ENCODE peak calls at places on chromosomes 7 and 10, in five cellular contexts. Y is CD4-positive, CD25-positive, alpha-beta regulatory T cell; X is ovary; H is CD8-positive, alpha-beta memory T cell; B is PC-9. C is an unnamed sample. For H3K4me1 and H3K27me3, the result is how much of the 10 kb centered on the place peaks cover.

GRCh38 chr7:128835790-128836641 is 5.8 kb downstream of the FLNC start:
- DNase-seq in Y (no peak), X (no peak), H (no peak), B (no peak), C (no peak)

GRCh38 chr7:44195901-44196300 is 4.9 kb upstream of the YKT6 start:
- DNase-seq in Y (no peak), X (no peak), H (no peak), B (no peak), C (no peak)

GRCh38 chr10:22420787-22421517 is 75.7 kb downstream of the SPAG6 start:
- DNase-seq in Y (peak), X (no peak), H (no peak), B (no peak), C (peak)

GRCh38 chr10:45308707-45309106 is 6.7 kb downstream of the OR13A1 start:
- DNase-seq in Y (peak), X (no peak), H (no peak), B (no peak), C (no peak)

GRCh38 chr10:132974886-132975881 is 32.8 kb upstream of the CFAP46 start:
- DNase-seq in Y (no peak), X (no peak), H (no peak), B (no peak), C (no peak)

GRCh38 chr7:21898265-21898930 is 47.3 kb downstream of the CDCA7L start:
- DNase-seq in Y (peak), X (no peak), H (no peak), B (no peak), C (peak)

GRCh38 chr10:86556532-86556931 is 34.9 kb upstream of the WAPL start:
- DNase-seq in Y (no peak), X (no peak), H (no peak), B (peak), C (no peak)

GRCh38 chr10:119541459-119542356 is 811 bp downstream of the RGS10 start:
- DNase-seq in Y (peak), X (no peak), H (peak), B (peak), C (peak)

GRCh38 chr7:15914611-15915010 is 228.1 kb upstream of the MEOX2 start:
- DNase-seq in Y (no peak), X (no peak), H (no peak), B (no peak), C (no peak)

GRCh38 chr10:133465191-133465949 is 11.6 kb downstream of the SCART1 start:
- DNase-seq in Y (no peak), X (no peak), H (no peak), B (no peak), C (no peak)

GRCh38 chr7:85806321-85806720 is 619.5 kb upstream of the SEMA3D start:
- DNase-seq in Y (no peak), X (no peak), H (no peak), B (no peak), C (no peak)

GRCh38 chr7:50723888-50724287 is 58.8 kb downstream of the GRB10 start:
- DNase-seq in Y (no peak), X (no peak), H (no peak), B (no peak), C (no peak)

GRCh38 chr10:53598914-53599313 is 826.3 kb upstream of the MBL2 start:
- DNase-seq in Y (no peak), X (no peak), H (no peak), B (peak), C (no peak)

GRCh38 chr10:113423877-113424276 is 129.0 kb upstream of the HABP2 start:
- DNase-seq in Y (no peak), X (no peak), H (no peak), B (no peak), C (no peak)

GRCh38 chr7:116948934-116949333 is 4.4 kb upstream of the ST7 start:
- DNase-seq in Y (no peak), X (no peak), H (no peak), B (no peak), C (no peak)

GRCh38 chr10:15325243-15326002 is 45.7 kb downstream of the FAM171A1 start:
- DNase-seq in Y (peak), X (no peak), H (no peak), B (no peak), C (no peak)

GRCh38 chr10:62422068-62422590 is 48.0 kb downstream of the ZNF365 start:
- DNase-seq in Y (no peak), X (no peak), H (no peak), B (no peak), C (no peak)

GRCh38 chr7:135710417-135711138 is 17.4 kb downstream of the SLC13A4 start:
- DNase-seq in Y (peak), X (no peak), H (no peak), B (no peak), C (no peak)

GRCh38 chr7:113790025-113790424 is 128.8 kb downstream of the PPP1R3A start:
- DNase-seq in Y (no peak), X (no peak), H (no peak), B (no peak), C (no peak)

GRCh38 chr10:102621418-102622325 is 22.6 kb upstream of the TRIM8 start:
- DNase-seq in Y (peak), X (no peak), H (no peak), B (no peak), C (no peak)

GRCh38 chr10:30542001-30542861 is 87.3 kb downstream of the LYZL2 start:
- DNase-seq in Y (no peak), X (peak), H (no peak), B (no peak), C (no peak)

GRCh38 chr7:3520206-3520605 is 219.2 kb downstream of the SDK1 start:
- DNase-seq in Y (no peak), X (no peak), H (no peak), B (no peak), C (no peak)

GRCh38 chr7:140003913-140004382 is 58.8 kb downstream of the PARP12 start:
- DNase-seq in Y (peak), X (no peak), H (no peak), B (peak), C (peak)

GRCh38 chr10:83819609-83820008 is 319.7 kb upstream of the GHITM start:
- DNase-seq in Y (no peak), X (no peak), H (no peak), B (no peak), C (no peak)

GRCh38 chr7:282621-283020 is 7.3 kb upstream of the FOXL3 start:
- DNase-seq in Y (no peak), X (no peak), H (no peak), B (no peak), C (no peak)

GRCh38 chr10:69348824-69349541 is 67.7 kb downstream of the TACR2 start:
- DNase-seq in Y (peak), X (no peak), H (no peak), B (peak), C (no peak)

GRCh38 chr10:27746364-27747095 is 911 bp upstream of the MKX start:
- DNase-seq in Y (peak), X (no peak), H (no peak), B (no peak), C (peak)

GRCh38 chr7:29146082-29146706 is at the start of gene CPVL:
- DNase-seq in Y (no peak), X (peak), H (no peak), B (no peak), C (no peak)

GRCh38 chr10:78997635-78998618 is 70.8 kb upstream of the ZMIZ1 start:
- DNase-seq in Y (no peak), X (no peak), H (no peak), B (peak), C (no peak)

GRCh38 chr10:29119374-29119773 is 169.5 kb upstream of the LYZL1 start:
- DNase-seq in Y (peak), X (peak), H (no peak), B (peak), C (no peak)

GRCh38 chr10:72254891-72255568 is 18.7 kb upstream of the DDIT4 start:
- DNase-seq in Y (peak), X (peak), H (no peak), B (peak), C (no peak)
- H3K4me3 ChIP-seq in Y (no peak), X (no peak), H (peak), B (no peak), C (peak)

DNA sequence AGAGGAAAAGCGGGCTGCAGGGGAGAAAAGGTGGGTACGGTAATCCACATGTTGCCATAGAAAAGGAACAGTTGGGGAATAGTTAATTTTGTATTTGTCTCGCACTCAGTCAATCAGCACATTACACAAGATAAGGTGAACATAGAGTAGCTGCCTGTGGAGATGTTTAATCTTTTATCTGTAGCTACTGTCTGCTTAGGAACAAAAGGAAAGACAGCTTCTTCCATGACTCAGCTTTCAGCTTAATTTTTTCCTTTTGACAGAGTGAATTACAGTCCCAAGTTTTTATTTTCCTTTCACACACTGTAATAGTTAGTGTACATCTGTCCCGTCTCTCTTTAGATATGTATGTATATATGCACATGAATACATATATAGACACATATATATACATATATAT is 39.3 kb upstream of the PODXL start:
- DNase-seq in Y (no peak), X (no peak), H (no peak), B (no peak), C (no peak)
- H3K4me1 ChIP-seq in Y (under half), X (under half), H (under half), B (under half), C (under half)

GRCh38 chr7:64174328-64174727 is 32.7 kb upstream of the ZNF735 start:
- DNase-seq in Y (no peak), X (no peak), H (no peak), B (no peak), C (no peak)

DNA sequence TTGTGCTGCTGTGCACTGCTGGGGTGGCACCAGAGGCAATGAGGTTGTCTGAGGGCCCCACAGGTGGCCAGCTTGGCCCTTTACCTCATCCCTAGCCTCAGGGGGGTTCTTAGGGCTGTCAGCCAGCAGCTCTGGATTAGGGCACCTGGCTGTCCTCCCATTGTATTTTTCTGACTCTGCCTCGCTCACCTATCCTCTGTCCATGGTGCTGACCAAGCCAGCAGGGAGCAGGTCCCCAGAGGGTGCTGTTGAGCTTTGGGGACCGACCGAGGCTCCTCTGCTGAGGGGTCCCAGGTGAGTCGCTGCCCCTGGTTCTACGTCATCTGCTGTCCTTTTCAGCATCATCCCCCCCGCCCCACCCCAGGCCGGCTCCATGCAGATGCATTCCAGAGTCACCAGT is 32.1 kb upstream of the ZNF735 start:
- DNase-seq in Y (no peak), X (no peak), H (no peak), B (peak), C (no peak)
- H3K27me3 ChIP-seq in Y (under half), X (under half), H (under half), B (under half), C (under half)

GRCh38 chr7:6446977-6447588 is 671 bp downstream of the DAGLB start:
- DNase-seq in Y (peak), X (peak), H (peak), B (peak), C (peak)

GRCh38 chr7:6451224-6451705 is 3.5 kb upstream of the DAGLB start:
- DNase-seq in Y (no peak), X (no peak), H (no peak), B (no peak), C (no peak)

GRCh38 chr7:6444516-6445269 is 3.1 kb downstream of the DAGLB start:
- DNase-seq in Y (no peak), X (no peak), H (no peak), B (no peak), C (no peak)

GRCh38 chr7:6448943-6449543 is 1.3 kb upstream of the DAGLB start:
- DNase-seq in Y (peak), X (no peak), H (no peak), B (no peak), C (no peak)

DNA sequence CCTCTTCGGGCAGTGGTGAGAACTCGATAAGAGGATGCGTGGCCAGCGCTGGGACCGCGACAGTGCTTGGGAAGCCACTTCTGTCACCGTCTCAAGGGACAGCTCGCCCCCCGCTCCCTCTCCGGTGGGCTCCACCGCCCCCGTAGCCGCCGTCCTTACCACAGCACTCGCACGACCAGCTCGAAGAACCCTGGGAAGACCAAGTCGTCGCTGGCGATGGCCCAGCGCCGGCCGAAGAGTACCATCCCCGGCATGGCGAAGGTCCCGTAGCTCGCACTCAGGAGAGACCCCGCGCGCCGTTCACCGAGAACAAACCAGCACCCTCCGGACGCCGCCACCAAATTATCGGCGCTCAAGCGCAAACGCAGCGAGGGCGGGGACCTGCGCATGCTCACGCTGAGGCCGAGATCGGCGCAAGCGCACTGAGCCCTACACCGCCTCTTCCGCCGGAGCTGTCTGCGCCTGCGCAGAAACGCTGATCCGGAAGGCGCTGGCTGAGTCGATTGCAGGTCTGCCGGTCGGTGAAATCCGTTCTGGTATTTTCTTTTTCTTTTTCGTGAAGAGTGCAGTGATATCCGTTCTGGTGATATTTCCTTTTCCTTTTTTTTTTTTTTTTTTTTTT is at the start of gene DAGLB:
- DNase-seq in Y (peak), X (peak), H (peak), B (peak), C (peak)
- H3K4me3 ChIP-seq in Y (peak), X (peak), H (peak), B (peak), C (peak)

GRCh38 chr7:150936018-150936417 is 42.1 kb downstream of the KCNH2 start:
- DNase-seq in Y (no peak), X (no peak), H (no peak), B (no peak), C (no peak)

GRCh38 chr7:150939052-150939810 is 38.9 kb downstream of the KCNH2 start:
- DNase-seq in Y (no peak), X (no peak), H (no peak), B (no peak), C (no peak)

GRCh38 chr7:150940446-150941102 is 37.5 kb downstream of the KCNH2 start:
- DNase-seq in Y (no peak), X (no peak), H (no peak), B (no peak), C (no peak)

GRCh38 chr7:150937848-150938561 is 40.1 kb downstream of the KCNH2 start:
- DNase-seq in Y (peak), X (peak), H (no peak), B (peak), C (peak)

GRCh38 chr7:150938566-150938965 is 39.6 kb downstream of the KCNH2 start:
- DNase-seq in Y (no peak), X (no peak), H (no peak), B (no peak), C (no peak)
- H3K4me1 ChIP-seq in Y (under half), X (under half), H (under half), B (under half), C (under half)

GRCh38 chr10:90912176-90912575 is 8.7 kb downstream of the ANKRD1 start:
- DNase-seq in Y (no peak), X (no peak), H (no peak), B (no peak), C (no peak)
- H3K27me3 ChIP-seq in Y (under half), X (under half), H (under half), B (under half), C (under half)

GRCh38 chr7:13981070-13981469 is 8.4 kb downstream of the ETV1 start:
- DNase-seq in Y (no peak), X (no peak), H (no peak), B (peak), C (no peak)

GRCh38 chr7:13986208-13986607 is 3.3 kb downstream of the ETV1 start:
- DNase-seq in Y (no peak), X (no peak), H (no peak), B (no peak), C (no peak)

GRCh38 chr7:13984831-13985685 is 4.4 kb downstream of the ETV1 start:
- DNase-seq in Y (no peak), X (no peak), H (no peak), B (no peak), C (no peak)

GRCh38 chr7:13980474-13980873 is 9.0 kb downstream of the ETV1 start:
- DNase-seq in Y (no peak), X (no peak), H (no peak), B (no peak), C (no peak)

GRCh38 chr7:13982940-13983677 is 6.4 kb downstream of the ETV1 start:
- DNase-seq in Y (no peak), X (no peak), H (no peak), B (no peak), C (no peak)
- H3K4me3 ChIP-seq in Y (no peak), X (no peak), H (no peak), B (no peak), C (no peak)

DNA sequence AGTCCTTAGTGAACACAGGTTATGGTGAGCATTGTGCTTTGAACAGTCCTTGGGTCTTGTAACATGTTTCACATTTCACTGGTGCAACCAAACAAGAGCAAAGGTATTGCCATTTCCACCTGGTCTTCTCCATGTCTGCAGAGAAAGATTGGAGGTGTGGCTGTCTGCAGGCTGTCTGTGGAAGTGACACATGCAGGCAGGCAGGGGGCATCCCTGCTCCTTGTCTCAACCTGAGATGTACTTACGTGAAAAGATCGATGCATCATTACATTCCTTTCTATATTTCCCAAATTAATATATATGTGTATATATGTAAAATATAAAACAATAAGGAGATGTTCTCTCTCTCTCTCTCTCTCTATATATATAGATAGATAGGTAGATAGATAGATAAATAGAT is 54.3 kb downstream of the LRRC18 start:
- DNase-seq in Y (peak), X (no peak), H (no peak), B (no peak), C (no peak)
- H3K4me1 ChIP-seq in Y (under half), X (under half), H (under half), B (under half), C (under half)

DNA sequence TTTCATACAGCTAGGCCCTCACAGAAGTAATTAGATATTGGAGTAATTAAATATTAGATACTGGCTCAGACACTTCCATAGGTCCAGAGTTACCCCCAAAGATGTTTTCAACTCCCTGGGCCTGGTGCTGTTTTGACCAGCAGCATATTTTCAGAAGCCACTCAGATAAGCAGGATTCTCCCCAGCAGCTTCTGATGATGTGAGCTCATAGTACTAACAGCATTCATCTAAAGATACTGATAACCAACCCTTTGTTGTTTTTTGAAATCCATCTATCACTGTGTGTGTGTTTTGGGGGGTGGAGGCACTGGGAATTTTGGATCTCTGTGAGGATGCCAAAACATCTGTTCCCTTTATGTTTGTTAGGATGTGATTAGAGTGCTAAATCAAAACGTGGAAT is 52.7 kb downstream of the VPS50 start:
- DNase-seq in Y (no peak), X (no peak), H (no peak), B (no peak), C (no peak)
- H3K27me3 ChIP-seq in Y (under half), X (under half), H (under half), B (under half), C (under half)